ENCODE peak calls at places on chromosomes 5 and 9, in nine cellular contexts. One of them, this sample, is unnamed.

GRCh38 chr9:70403166-70403565 is 11.3 kb downstream of the KLF9 start:
- DNase-seq in IMR-90: no peak
- DNase-seq in psoas muscle: no peak
- DNase-seq in gastrocnemius medialis: no peak
- DNase-seq in stomach: no peak
- DNase-seq in cardiac muscle cell: no peak
- DNase-seq in heart left ventricle: no peak
- DNase-seq in GM23248: peak; percentile 53
- DNase-seq in mesendoderm: no peak
- DNase-seq in this sample: no peak

GRCh38 chr9:28332648-28333047 is 759.4 kb upstream of the C9orf72 start:
- DNase-seq in GM23248: no peak
- DNase-seq in psoas muscle: no peak
- DNase-seq in stomach: no peak
- DNase-seq in gastrocnemius medialis: no peak
- DNase-seq in mesendoderm: no peak
- DNase-seq in IMR-90: no peak
- DNase-seq in heart left ventricle: no peak
- DNase-seq in cardiac muscle cell: no peak
- DNase-seq in this sample: no peak

GRCh38 chr5:159262472-159262858 is 625 bp upstream of the UBLCP1 start:
- DNase-seq in mesendoderm: no peak
- DNase-seq in psoas muscle: no peak
- DNase-seq in IMR-90: peak; percentile 45
- DNase-seq in cardiac muscle cell: no peak
- DNase-seq in stomach: no peak
- DNase-seq in gastrocnemius medialis: no peak
- DNase-seq in heart left ventricle: no peak
- DNase-seq in GM23248: peak; percentile 21
- DNase-seq in this sample: no peak

GRCh38 chr5:28473531-28474107 is 1435.2 kb upstream of the CDH9 start:
- DNase-seq in gastrocnemius medialis: no peak
- DNase-seq in stomach: no peak
- DNase-seq in cardiac muscle cell: peak; percentile 8
- DNase-seq in heart left ventricle: no peak
- DNase-seq in psoas muscle: no peak
- DNase-seq in GM23248: no peak
- DNase-seq in IMR-90: no peak
- DNase-seq in mesendoderm: peak; percentile 74
- DNase-seq in this sample: no peak

GRCh38 chr5:170287532-170287931 is 10.0 kb downstream of the LCP2 start:
- DNase-seq in gastrocnemius medialis: peak; percentile 53
- DNase-seq in heart left ventricle: peak; percentile 73
- DNase-seq in psoas muscle: peak; percentile 55
- DNase-seq in cardiac muscle cell: no peak
- DNase-seq in mesendoderm: no peak
- DNase-seq in GM23248: no peak
- DNase-seq in IMR-90: no peak
- DNase-seq in stomach: no peak
- DNase-seq in this sample: peak; percentile 53

GRCh38 chr9:94975480-94976452 is 249.3 kb downstream of the AOPEP start:
- DNase-seq in cardiac muscle cell: no peak
- DNase-seq in psoas muscle: no peak
- DNase-seq in GM23248: no peak
- DNase-seq in heart left ventricle: no peak
- DNase-seq in stomach: no peak
- DNase-seq in gastrocnemius medialis: no peak
- DNase-seq in mesendoderm: no peak
- DNase-seq in IMR-90: no peak
- DNase-seq in this sample: no peak

GRCh38 chr5:111158105-111158744 is 66.0 kb upstream of the CAMK4 start:
- DNase-seq in IMR-90: peak; percentile 85
- DNase-seq in gastrocnemius medialis: peak; percentile 5
- DNase-seq in cardiac muscle cell: peak; percentile 76
- DNase-seq in GM23248: peak; percentile 73
- DNase-seq in mesendoderm: peak; percentile 78
- DNase-seq in heart left ventricle: peak; percentile 39
- DNase-seq in psoas muscle: peak; percentile 16
- DNase-seq in stomach: peak; percentile 75
- DNase-seq in this sample: peak; percentile 99

GRCh38 chr5:101942321-101942882 is 353.7 kb downstream of the SLCO4C1 start:
- DNase-seq in psoas muscle: no peak
- DNase-seq in mesendoderm: peak; percentile 74
- DNase-seq in gastrocnemius medialis: no peak
- DNase-seq in stomach: no peak
- DNase-seq in GM23248: peak; percentile 29
- DNase-seq in cardiac muscle cell: peak; percentile 55
- DNase-seq in IMR-90: no peak
- DNase-seq in heart left ventricle: no peak
- DNase-seq in this sample: no peak

GRCh38 chr5:79774171-79774854 is 84.7 kb downstream of the CMYA5 start:
- DNase-seq in psoas muscle: no peak
- DNase-seq in cardiac muscle cell: peak; percentile 64
- DNase-seq in IMR-90: peak; percentile 4
- DNase-seq in GM23248: peak; percentile 59
- DNase-seq in gastrocnemius medialis: no peak
- DNase-seq in heart left ventricle: no peak
- DNase-seq in stomach: no peak
- DNase-seq in mesendoderm: peak; percentile 95
- DNase-seq in this sample: no peak

GRCh38 chr9:129968690-129969485 is 74.1 kb downstream of the FNBP1 start:
- DNase-seq in stomach: no peak
- DNase-seq in mesendoderm: no peak
- DNase-seq in psoas muscle: no peak
- DNase-seq in heart left ventricle: no peak
- DNase-seq in cardiac muscle cell: no peak
- DNase-seq in IMR-90: peak; percentile 93
- DNase-seq in GM23248: peak; percentile 96
- DNase-seq in gastrocnemius medialis: no peak
- DNase-seq in this sample: no peak

GRCh38 chr5:33981408-33982171 is 2.9 kb downstream of the SLC45A2 start:
- DNase-seq in cardiac muscle cell: no peak
- DNase-seq in IMR-90: peak; percentile 44
- DNase-seq in mesendoderm: no peak
- DNase-seq in psoas muscle: no peak
- DNase-seq in heart left ventricle: no peak
- DNase-seq in GM23248: peak; percentile 53
- DNase-seq in stomach: no peak
- DNase-seq in gastrocnemius medialis: no peak
- DNase-seq in this sample: no peak

GRCh38 chr9:101527066-101527465 is 6.6 kb upstream of the RNF20 start:
- DNase-seq in stomach: no peak
- DNase-seq in GM23248: peak; percentile 46
- DNase-seq in cardiac muscle cell: no peak
- DNase-seq in mesendoderm: no peak
- DNase-seq in heart left ventricle: no peak
- DNase-seq in gastrocnemius medialis: no peak
- DNase-seq in psoas muscle: no peak
- DNase-seq in IMR-90: peak; percentile 54
- DNase-seq in this sample: no peak

GRCh38 chr9:134064711-134065110 is 3.1 kb downstream of the BRD3 start:
- DNase-seq in GM23248: no peak
- DNase-seq in gastrocnemius medialis: no peak
- DNase-seq in cardiac muscle cell: no peak
- DNase-seq in heart left ventricle: no peak
- DNase-seq in mesendoderm: no peak
- DNase-seq in stomach: peak; percentile 25
- DNase-seq in psoas muscle: no peak
- DNase-seq in IMR-90: no peak
- DNase-seq in this sample: no peak

GRCh38 chr5:110053205-110053604 is 363.5 kb downstream of the MAN2A1 start:
- DNase-seq in mesendoderm: no peak
- DNase-seq in gastrocnemius medialis: no peak
- DNase-seq in cardiac muscle cell: no peak
- DNase-seq in IMR-90: no peak
- DNase-seq in heart left ventricle: no peak
- DNase-seq in stomach: no peak
- DNase-seq in psoas muscle: no peak
- DNase-seq in GM23248: no peak
- DNase-seq in this sample: no peak

GRCh38 chr5:110054240-110054639 is 364.5 kb downstream of the MAN2A1 start:
- DNase-seq in stomach: peak; percentile 28
- DNase-seq in cardiac muscle cell: peak; percentile 68
- DNase-seq in GM23248: peak; percentile 34
- DNase-seq in heart left ventricle: no peak
- DNase-seq in psoas muscle: no peak
- DNase-seq in IMR-90: peak; percentile 21
- DNase-seq in gastrocnemius medialis: no peak
- DNase-seq in mesendoderm: peak; percentile 19
- DNase-seq in this sample: no peak

GRCh38 chr5:110056580-110057114 is 366.9 kb downstream of the MAN2A1 start:
- DNase-seq in stomach: no peak
- DNase-seq in cardiac muscle cell: no peak
- DNase-seq in gastrocnemius medialis: no peak
- DNase-seq in GM23248: no peak
- DNase-seq in IMR-90: no peak
- DNase-seq in psoas muscle: no peak
- DNase-seq in mesendoderm: no peak
- DNase-seq in heart left ventricle: no peak
- DNase-seq in this sample: no peak

GRCh38 chr5:110053824-110054223 is 364.1 kb downstream of the MAN2A1 start:
- DNase-seq in heart left ventricle: no peak
- DNase-seq in IMR-90: no peak
- DNase-seq in mesendoderm: no peak
- DNase-seq in GM23248: no peak
- DNase-seq in cardiac muscle cell: no peak
- DNase-seq in gastrocnemius medialis: no peak
- DNase-seq in stomach: no peak
- DNase-seq in psoas muscle: no peak
- DNase-seq in this sample: no peak

GRCh38 chr5:110055301-110055700 is 365.6 kb downstream of the MAN2A1 start:
- DNase-seq in cardiac muscle cell: no peak
- DNase-seq in GM23248: peak; percentile 62
- DNase-seq in gastrocnemius medialis: no peak
- DNase-seq in heart left ventricle: no peak
- DNase-seq in IMR-90: no peak
- DNase-seq in psoas muscle: no peak
- DNase-seq in mesendoderm: no peak
- DNase-seq in stomach: no peak
- DNase-seq in this sample: no peak
- H3K36me3 ChIP-seq in cardiac muscle cell: no peaks in the 10 kb centered on the region
- H3K36me3 ChIP-seq in GM23248: no peaks in the 10 kb centered on the region
- H3K36me3 ChIP-seq in gastrocnemius medialis: no peaks in the 10 kb centered on the region
- H3K36me3 ChIP-seq in heart left ventricle: no peaks in the 10 kb centered on the region
- H3K36me3 ChIP-seq in IMR-90: no peaks in the 10 kb centered on the region
- H3K36me3 ChIP-seq in psoas muscle: no peaks in the 10 kb centered on the region
- H3K36me3 ChIP-seq in mesendoderm: no peaks in the 10 kb centered on the region
- H3K36me3 ChIP-seq in stomach: no peaks in the 10 kb centered on the region
- H3K36me3 ChIP-seq in this sample: no peaks in the 10 kb centered on the region

DNA sequence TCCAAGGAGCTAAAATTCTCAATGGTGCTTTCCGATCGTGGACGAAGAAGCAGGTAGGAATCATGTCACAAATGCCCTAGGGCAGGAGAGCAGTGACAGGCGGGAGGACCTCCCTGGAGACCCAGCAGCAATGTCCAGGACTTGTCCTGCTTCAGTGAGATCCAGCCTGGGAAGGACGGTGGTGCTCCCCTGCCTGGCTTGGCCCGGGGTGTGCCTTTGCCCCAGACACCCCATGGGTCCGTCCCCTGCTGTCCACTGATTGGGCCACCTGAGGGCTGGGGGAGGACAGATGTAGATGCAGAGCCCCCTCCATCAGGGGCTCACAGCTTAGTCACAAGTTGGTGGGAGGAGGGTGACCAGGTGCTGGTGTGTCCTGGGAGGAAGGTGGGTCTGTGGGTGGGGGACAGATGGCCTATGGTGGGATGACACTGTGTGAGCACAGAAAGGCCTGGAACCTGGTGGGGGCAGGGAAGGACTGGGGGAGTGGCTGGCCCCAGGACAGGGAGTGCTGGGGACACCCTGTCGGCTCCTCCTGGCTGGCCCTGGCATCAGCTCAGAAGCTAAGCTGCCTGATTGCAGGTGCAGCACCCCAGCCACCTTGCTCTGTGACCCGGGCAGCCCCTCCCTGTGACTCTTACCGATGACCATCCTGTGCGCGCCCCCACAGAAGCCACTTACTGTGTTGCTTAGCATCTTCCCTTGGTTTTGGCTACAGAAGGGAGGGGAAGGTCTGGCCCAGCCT is 82.0 kb downstream of the PHF2 start:
- DNase-seq in IMR-90: no peak
- DNase-seq in cardiac muscle cell: no peak
- DNase-seq in mesendoderm: no peak
- DNase-seq in heart left ventricle: peak; percentile 15
- DNase-seq in GM23248: no peak
- DNase-seq in stomach: no peak
- DNase-seq in psoas muscle: peak; percentile 10
- DNase-seq in gastrocnemius medialis: no peak
- DNase-seq in this sample: no peak
- H3K36me3 ChIP-seq in IMR-90: peaks cover 47% of the 10 kb centered on the region
- H3K36me3 ChIP-seq in cardiac muscle cell: no peaks in the 10 kb centered on the region
- H3K36me3 ChIP-seq in mesendoderm: peaks cover 1% of the 10 kb centered on the region
- H3K36me3 ChIP-seq in heart left ventricle: peaks cover 85% of the 10 kb centered on the region
- H3K36me3 ChIP-seq in GM23248: no peaks in the 10 kb centered on the region
- H3K36me3 ChIP-seq in stomach: peaks cover 90% of the 10 kb centered on the region
- H3K36me3 ChIP-seq in psoas muscle: no peaks in the 10 kb centered on the region
- H3K36me3 ChIP-seq in gastrocnemius medialis: no peaks in the 10 kb centered on the region
- H3K36me3 ChIP-seq in this sample: peaks cover 30% of the 10 kb centered on the region

DNA sequence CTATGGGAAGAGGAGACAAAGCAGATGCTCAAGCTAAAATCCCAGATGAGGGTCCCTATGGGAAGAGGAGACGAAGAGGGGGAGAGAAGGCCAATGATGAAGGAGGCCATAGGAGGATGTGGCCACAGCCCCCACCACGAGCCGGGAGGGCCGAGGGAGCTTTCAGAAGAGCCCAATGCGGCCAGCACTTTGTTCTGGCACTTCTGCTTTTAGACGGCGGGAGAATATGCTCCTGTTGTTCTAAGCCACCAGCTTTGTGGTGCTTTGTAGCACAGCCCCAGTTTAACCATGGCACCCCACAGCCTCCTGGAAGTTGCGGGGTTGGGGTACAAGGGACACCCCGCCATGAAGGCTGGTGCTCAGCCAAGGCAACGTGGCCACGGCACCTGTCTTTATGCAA is 33.4 kb downstream of the LPCAT1 start:
- DNase-seq in mesendoderm: no peak
- DNase-seq in heart left ventricle: no peak
- DNase-seq in gastrocnemius medialis: no peak
- DNase-seq in stomach: no peak
- DNase-seq in IMR-90: no peak
- DNase-seq in psoas muscle: no peak
- DNase-seq in GM23248: no peak
- DNase-seq in cardiac muscle cell: no peak
- DNase-seq in this sample: no peak
- H3K36me3 ChIP-seq in mesendoderm: peaks cover 7% of the 10 kb centered on the region
- H3K36me3 ChIP-seq in heart left ventricle: peaks cover 62% of the 10 kb centered on the region
- H3K36me3 ChIP-seq in gastrocnemius medialis: no peaks in the 10 kb centered on the region
- H3K36me3 ChIP-seq in stomach: peaks cover 96% of the 10 kb centered on the region
- H3K36me3 ChIP-seq in IMR-90: peaks cover 80% of the 10 kb centered on the region
- H3K36me3 ChIP-seq in psoas muscle: no peaks in the 10 kb centered on the region
- H3K36me3 ChIP-seq in GM23248: peaks cover 7% of the 10 kb centered on the region
- H3K36me3 ChIP-seq in cardiac muscle cell: peaks cover 13% of the 10 kb centered on the region
- H3K36me3 ChIP-seq in this sample: no peaks in the 10 kb centered on the region

DNA sequence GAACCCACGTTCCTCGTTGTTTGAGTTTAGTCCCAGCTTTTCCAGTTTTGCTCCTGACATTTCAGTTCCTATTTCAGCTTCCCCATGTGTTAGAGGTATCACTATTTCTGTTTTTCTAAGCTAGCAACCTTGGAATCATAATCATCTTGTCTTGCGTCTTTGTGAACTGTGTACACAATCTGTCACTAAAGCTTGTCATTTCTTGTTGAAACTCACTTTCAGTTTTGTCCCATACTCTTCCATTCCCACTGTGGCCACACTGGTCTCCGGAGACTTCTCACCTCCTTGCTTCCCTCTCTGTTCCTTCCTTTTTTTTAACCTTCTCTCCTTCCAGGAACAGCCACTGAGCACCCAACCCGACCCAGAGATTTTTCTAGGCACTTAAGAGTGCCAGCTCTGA is 36.9 kb downstream of the TGFBR1 start:
- DNase-seq in gastrocnemius medialis: no peak
- DNase-seq in cardiac muscle cell: no peak
- DNase-seq in IMR-90: no peak
- DNase-seq in psoas muscle: no peak
- DNase-seq in GM23248: no peak
- DNase-seq in heart left ventricle: no peak
- DNase-seq in stomach: no peak
- DNase-seq in mesendoderm: no peak
- DNase-seq in this sample: no peak
- H3K36me3 ChIP-seq in gastrocnemius medialis: no peaks in the 10 kb centered on the region
- H3K36me3 ChIP-seq in cardiac muscle cell: peaks cover 38% of the 10 kb centered on the region
- H3K36me3 ChIP-seq in IMR-90: peaks cover 49% of the 10 kb centered on the region
- H3K36me3 ChIP-seq in psoas muscle: no peaks in the 10 kb centered on the region
- H3K36me3 ChIP-seq in GM23248: peaks cover 77% of the 10 kb centered on the region
- H3K36me3 ChIP-seq in heart left ventricle: peaks cover 77% of the 10 kb centered on the region
- H3K36me3 ChIP-seq in stomach: peaks cover 61% of the 10 kb centered on the region
- H3K36me3 ChIP-seq in mesendoderm: peaks cover 1% of the 10 kb centered on the region
- H3K36me3 ChIP-seq in this sample: peaks cover 4% of the 10 kb centered on the region